ENCODE peak calls at places on chromosomes 16 and 17, in five cellular contexts. One of them, this sample, is unnamed.

GRCh38 chr17:55089955-55090573 is 121.5 kb downstream of the STXBP4 start:
- DNase-seq in HCT116: peak; percentile 34
- DNase-seq in HepG2: peak; percentile 18
- DNase-seq in H1: no peak
- DNase-seq in GM12878: peak; percentile 79
- DNase-seq in this sample: peak; percentile 32

GRCh38 chr16:1259760-1260068 is 3.8 kb downstream of the TPSD1 start:
- DNase-seq in HCT116: no peak
- DNase-seq in HepG2: no peak
- DNase-seq in H1: no peak
- DNase-seq in GM12878: no peak
- DNase-seq in this sample: no peak

GRCh38 chr16:52976539-52977167 is 76.0 kb downstream of the CHD9NB start:
- DNase-seq in HCT116: peak; percentile 7
- DNase-seq in HepG2: peak; percentile 41
- DNase-seq in H1: no peak
- DNase-seq in GM12878: no peak
- DNase-seq in this sample: no peak

GRCh38 chr17:31291820-31292219 is 5.2 kb downstream of the OMG start:
- DNase-seq in HCT116: no peak
- DNase-seq in HepG2: no peak
- DNase-seq in H1: no peak
- DNase-seq in GM12878: no peak
- DNase-seq in this sample: no peak

GRCh38 chr16:9969580-9969979 is 212.6 kb downstream of the GRIN2A start:
- DNase-seq in HCT116: no peak
- DNase-seq in HepG2: no peak
- DNase-seq in H1: no peak
- DNase-seq in GM12878: no peak
- DNase-seq in this sample: no peak

GRCh38 chr17:65231662-65232335 is 94.6 kb downstream of the RGS9 start:
- DNase-seq in HCT116: peak; percentile 74
- DNase-seq in HepG2: peak; percentile 70
- DNase-seq in H1: peak; percentile 77
- DNase-seq in GM12878: peak; percentile 12
- DNase-seq in this sample: peak; percentile 77

GRCh38 chr16:4624827-4625616 is 396 bp downstream of the MGRN1 start:
- DNase-seq in HCT116: no peak
- DNase-seq in HepG2: peak; percentile 40
- DNase-seq in H1: peak; percentile 85
- DNase-seq in GM12878: peak; percentile 48
- DNase-seq in this sample: peak; percentile 88

GRCh38 chr17:16939606-16940115 is 32.3 kb downstream of the TNFRSF13B start:
- DNase-seq in HCT116: no peak
- DNase-seq in HepG2: no peak
- DNase-seq in H1: no peak
- DNase-seq in GM12878: no peak
- DNase-seq in this sample: no peak

GRCh38 chr17:33970271-33970670 is 284.8 kb upstream of the CCL2 start:
- DNase-seq in HCT116: no peak
- DNase-seq in HepG2: no peak
- DNase-seq in H1: no peak
- DNase-seq in GM12878: no peak
- DNase-seq in this sample: no peak

GRCh38 chr17:50206604-50207293 is 5.3 kb upstream of the COL1A1 start:
- DNase-seq in HCT116: no peak
- DNase-seq in HepG2: no peak
- DNase-seq in H1: peak; percentile 83
- DNase-seq in GM12878: no peak
- DNase-seq in this sample: peak; percentile 61

GRCh38 chr17:39979865-39980401 is 674 bp upstream of the PSMD3 start:
- DNase-seq in HCT116: no peak
- DNase-seq in HepG2: peak; percentile 48
- DNase-seq in H1: no peak
- DNase-seq in GM12878: no peak
- DNase-seq in this sample: peak; percentile 74

GRCh38 chr17:66975614-66976378 is 11.3 kb downstream of the CACNG4 start:
- DNase-seq in HCT116: peak; percentile 48
- DNase-seq in HepG2: peak; percentile 55
- DNase-seq in H1: peak; percentile 69
- DNase-seq in GM12878: no peak
- DNase-seq in this sample: peak; percentile 52

GRCh38 chr16:21156767-21157467 is 1.6 kb upstream of the LDAF1 start:
- DNase-seq in HCT116: peak; percentile 78
- DNase-seq in HepG2: peak; percentile 79
- DNase-seq in H1: peak; percentile 61
- DNase-seq in GM12878: no peak
- DNase-seq in this sample: peak; percentile 67

GRCh38 chr17:36937961-36938565 is 788 bp downstream of the LHX1 start:
- DNase-seq in HCT116: no peak
- DNase-seq in HepG2: no peak
- DNase-seq in H1: peak; percentile 76
- DNase-seq in GM12878: no peak
- DNase-seq in this sample: no peak

GRCh38 chr16:33059206-33059605 is 134.8 kb upstream of the TP53TG3C start:
- DNase-seq in HCT116: no peak
- DNase-seq in HepG2: no peak
- DNase-seq in H1: no peak
- DNase-seq in GM12878: no peak
- DNase-seq in this sample: no peak

GRCh38 chr17:68290955-68291835 is at the start of the genes ARSG and SLC16A6:
- DNase-seq in HCT116: peak; percentile 54
- DNase-seq in HepG2: peak; percentile 78
- DNase-seq in H1: peak; percentile 87
- DNase-seq in GM12878: no peak
- DNase-seq in this sample: peak; percentile 86

GRCh38 chr17:30716461-30717289 is 107.8 kb downstream of the CRLF3 start:
- DNase-seq in HCT116: no peak
- DNase-seq in HepG2: no peak
- DNase-seq in H1: no peak
- DNase-seq in GM12878: no peak
- DNase-seq in this sample: no peak

GRCh38 chr16:67528222-67528869 is at the start of gene RIPOR1:
- DNase-seq in HCT116: no peak
- DNase-seq in HepG2: peak; percentile 45
- DNase-seq in H1: peak; percentile 67
- DNase-seq in GM12878: no peak
- DNase-seq in this sample: peak; percentile 97

GRCh38 chr17:41635121-41636097 is 11.0 kb upstream of the KRT17 start:
- DNase-seq in HCT116: no peak
- DNase-seq in HepG2: no peak
- DNase-seq in H1: no peak
- DNase-seq in GM12878: no peak
- DNase-seq in this sample: no peak
- TF ChIP-seq SP1 in HCT116: no peak
- TF ChIP-seq SP1 in HepG2: no peak
- TF ChIP-seq SP1 in H1: no peak
- TF ChIP-seq SP1 in GM12878: no peak
- TF ChIP-seq SP1 in this sample: no peak

GRCh38 chr16:85609539-85609938 is 3.6 kb upstream of the GSE1 start:
- DNase-seq in HCT116: no peak
- DNase-seq in HepG2: no peak
- DNase-seq in H1: no peak
- DNase-seq in GM12878: no peak
- DNase-seq in this sample: no peak

GRCh38 chr16:85608887-85609286 is 4.2 kb upstream of the GSE1 start:
- DNase-seq in HCT116: no peak
- DNase-seq in HepG2: no peak
- DNase-seq in H1: no peak
- DNase-seq in GM12878: no peak
- DNase-seq in this sample: no peak

GRCh38 chr16:85611205-85611454 is 2.0 kb upstream of the GSE1 start:
- DNase-seq in HCT116: no peak
- DNase-seq in HepG2: no peak
- DNase-seq in H1: no peak
- DNase-seq in GM12878: no peak
- DNase-seq in this sample: peak; percentile 81

GRCh38 chr16:85610446-85611204 is 2.5 kb upstream of the GSE1 start:
- DNase-seq in HCT116: peak; percentile 83
- DNase-seq in HepG2: peak; percentile 82
- DNase-seq in H1: peak; percentile 96
- DNase-seq in GM12878: no peak
- DNase-seq in this sample: peak; percentile 78

DNA sequence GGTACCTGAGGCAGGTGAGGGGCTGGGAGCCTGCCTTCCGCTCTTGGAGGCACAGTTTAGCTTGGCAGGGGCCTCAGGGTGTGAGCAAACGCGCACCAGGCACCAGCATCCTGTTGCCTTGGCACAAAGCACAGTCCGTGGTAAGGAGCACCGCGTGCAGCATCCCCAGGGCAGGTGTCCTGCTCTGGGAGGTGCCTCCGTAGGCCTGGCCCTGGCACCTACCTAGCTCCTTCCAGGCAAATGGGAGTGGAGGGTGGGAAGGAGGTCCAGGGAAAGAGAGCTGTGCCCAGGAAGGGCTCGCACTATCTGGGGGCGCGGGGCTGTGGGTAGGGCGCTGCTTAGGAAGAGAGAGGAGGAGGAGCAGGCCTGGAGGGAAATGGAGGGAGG is 3.1 kb upstream of the GSE1 start:
- DNase-seq in HCT116: no peak
- DNase-seq in HepG2: no peak
- DNase-seq in H1: no peak
- DNase-seq in GM12878: no peak
- DNase-seq in this sample: no peak
- H3K4me1 ChIP-seq in HCT116: peaks cover 14% of the 10 kb centered on the region
- H3K4me1 ChIP-seq in HepG2: peaks cover 18% of the 10 kb centered on the region
- H3K4me1 ChIP-seq in H1: peaks cover 38% of the 10 kb centered on the region
- H3K4me1 ChIP-seq in GM12878: peaks cover 28% of the 10 kb centered on the region
- H3K4me1 ChIP-seq in this sample: peaks cover 87% of the 10 kb centered on the region

DNA sequence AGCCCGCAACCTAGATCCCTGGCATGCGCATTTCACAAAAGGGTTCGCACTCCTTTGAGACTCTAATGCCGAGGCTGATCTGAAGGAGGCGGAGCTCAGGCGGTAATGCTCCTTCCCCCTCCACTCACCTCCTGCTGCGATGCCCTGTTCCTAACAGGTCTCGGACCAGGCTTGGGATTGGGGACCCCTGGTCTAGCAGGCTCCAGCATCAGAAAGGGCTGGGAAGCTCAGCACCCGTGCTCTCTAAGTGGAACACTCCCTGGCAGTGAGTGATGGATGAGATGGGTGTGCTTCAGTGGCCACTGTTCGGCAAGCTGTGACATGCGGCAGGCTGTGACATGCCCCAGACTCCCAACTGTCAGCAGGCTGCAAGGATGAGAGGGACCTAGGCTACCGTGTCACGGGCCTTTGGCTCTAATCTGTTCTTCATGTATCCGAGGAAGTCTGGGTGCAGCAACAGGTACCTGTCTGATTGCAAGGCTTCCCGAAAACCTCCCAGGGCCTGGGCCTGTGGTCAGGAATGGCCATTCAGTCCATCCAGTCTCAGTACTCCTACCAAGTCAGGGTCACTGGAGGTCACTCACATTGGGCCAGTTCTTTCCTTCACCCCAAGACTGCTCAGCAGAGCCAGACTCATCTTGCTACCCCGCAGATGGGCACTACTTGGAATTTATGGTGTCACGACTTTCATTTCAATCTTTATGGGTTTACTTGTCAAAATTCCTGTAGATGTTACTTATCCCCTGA is 1.3 kb upstream of the ST6GALNAC2 start:
- DNase-seq in HCT116: no peak
- DNase-seq in HepG2: no peak
- DNase-seq in H1: no peak
- DNase-seq in GM12878: no peak
- DNase-seq in this sample: peak; percentile 24
- TF ChIP-seq SP1 in HCT116: no peak
- TF ChIP-seq SP1 in HepG2: no peak
- TF ChIP-seq SP1 in H1: no peak
- TF ChIP-seq SP1 in GM12878: no peak
- TF ChIP-seq SP1 in this sample: no peak

GRCh38 chr16:50776042-50776441 is 34.2 kb downstream of the CYLD start:
- DNase-seq in HCT116: no peak
- DNase-seq in HepG2: no peak
- DNase-seq in H1: no peak
- DNase-seq in GM12878: no peak
- DNase-seq in this sample: no peak
- H3K4me1 ChIP-seq in HCT116: no peaks in the 10 kb centered on the region
- H3K4me1 ChIP-seq in HepG2: no peaks in the 10 kb centered on the region
- H3K4me1 ChIP-seq in H1: no peaks in the 10 kb centered on the region
- H3K4me1 ChIP-seq in GM12878: no peaks in the 10 kb centered on the region
- H3K4me1 ChIP-seq in this sample: no peaks in the 10 kb centered on the region

DNA sequence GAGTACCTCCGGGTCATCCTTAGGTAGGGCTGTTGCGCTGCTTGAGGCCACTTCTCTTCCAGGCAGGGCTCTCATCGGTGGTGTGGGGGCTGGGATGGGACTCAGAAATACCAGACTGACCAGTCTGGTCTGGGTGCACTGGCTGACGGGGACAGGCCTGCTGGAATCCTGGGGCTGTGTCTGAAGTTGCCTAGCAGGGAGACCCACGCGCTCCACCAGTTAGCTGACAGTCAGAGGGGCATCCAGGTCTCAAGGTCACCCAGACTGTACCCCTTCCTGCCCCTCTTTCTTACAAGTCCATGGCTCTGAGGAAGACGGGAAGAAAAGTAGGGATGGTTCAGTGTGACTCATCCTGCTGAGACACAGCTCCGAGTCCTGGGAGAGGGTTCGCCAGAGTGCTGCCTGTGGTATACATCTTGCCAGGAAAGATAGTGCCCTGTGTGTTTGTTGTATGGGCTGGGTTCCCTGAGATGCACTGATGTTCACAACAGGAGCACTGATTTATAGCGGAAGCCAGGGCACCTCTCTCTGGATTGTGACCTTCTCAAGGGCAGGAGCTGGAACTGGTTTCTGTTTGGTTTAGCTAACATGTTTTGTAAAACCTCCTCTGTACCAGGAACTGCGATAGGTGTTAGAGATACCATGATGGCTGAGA is 97.7 kb downstream of the OR1D5 start:
- DNase-seq in HCT116: peak; percentile 38
- DNase-seq in HepG2: no peak
- DNase-seq in H1: no peak
- DNase-seq in GM12878: no peak
- DNase-seq in this sample: no peak
- TF ChIP-seq SP1 in HCT116: peak; percentile 57
- TF ChIP-seq SP1 in HepG2: no peak
- TF ChIP-seq SP1 in H1: no peak
- TF ChIP-seq SP1 in GM12878: no peak
- TF ChIP-seq SP1 in this sample: no peak

GRCh38 chr17:44214896-44215295 is 4.6 kb downstream of the UBTF start:
- DNase-seq in HCT116: no peak
- DNase-seq in HepG2: no peak
- DNase-seq in H1: no peak
- DNase-seq in GM12878: no peak
- DNase-seq in this sample: no peak
- H3K4me1 ChIP-seq in HCT116: peaks cover 9% of the 10 kb centered on the region
- H3K4me1 ChIP-seq in HepG2: peaks cover 17% of the 10 kb centered on the region
- H3K4me1 ChIP-seq in H1: peaks cover 2% of the 10 kb centered on the region
- H3K4me1 ChIP-seq in GM12878: peaks cover 27% of the 10 kb centered on the region
- H3K4me1 ChIP-seq in this sample: peaks cover 44% of the 10 kb centered on the region

DNA sequence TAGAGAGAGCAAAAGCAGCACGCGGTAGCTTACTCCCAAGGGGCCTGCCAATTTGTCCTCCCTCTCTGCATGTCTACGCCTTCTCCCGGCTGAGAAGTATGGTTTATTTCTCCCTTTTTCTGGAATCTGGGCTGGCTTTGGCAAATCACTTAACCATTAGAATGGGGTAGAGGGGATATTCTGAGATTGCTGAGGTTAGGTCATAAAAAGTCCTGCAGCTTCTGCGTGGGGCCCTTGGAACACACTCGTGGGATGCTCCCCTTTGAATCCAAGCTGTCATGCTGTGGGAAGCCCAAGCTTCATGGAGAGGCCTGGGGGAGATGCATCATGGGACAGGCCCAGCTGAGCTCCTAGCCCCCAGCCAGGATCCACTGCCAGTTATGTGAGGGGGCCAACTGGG is 403.6 kb upstream of the MAF start:
- DNase-seq in HCT116: no peak
- DNase-seq in HepG2: no peak
- DNase-seq in H1: no peak
- DNase-seq in GM12878: no peak
- DNase-seq in this sample: no peak
- TF ChIP-seq SP1 in HCT116: no peak
- TF ChIP-seq SP1 in HepG2: no peak
- TF ChIP-seq SP1 in H1: no peak
- TF ChIP-seq SP1 in GM12878: no peak
- TF ChIP-seq SP1 in this sample: no peak

This sample was measured in K562.